ENCODE peak calls at places on chromosomes 4 and X, in five cellular contexts. M is heart left ventricle, S is SK-N-SH, W is astrocyte, G is hepatocyte. R is an unnamed sample.
A peak's percentile ranks its signal among the peaks of the same experiment; 100 is the strongest.

GRCh38 chr4:54215379-54216072 is 13.6 kb upstream of the PDGFRA start:
- DNase-seq in G (no peak), S (peak; percentile 41), M (no peak), W (no peak), R (no peak)

GRCh38 chr4:87060957-87061356 is 126.1 kb downstream of the AFF1 start:
- DNase-seq in S (no peak), G (no peak), W (peak; percentile 93), M (no peak), R (peak; percentile 89)

GRCh38 chr4:143360838-143361237 is 24.2 kb downstream of the GAB1 start:
- DNase-seq in M (no peak), S (no peak), G (no peak), W (peak; percentile 52), R (no peak)

GRCh38 chrX:31350808-31351074 is 278.9 kb upstream of the FTHL17 start:
- DNase-seq in S (no peak), M (no peak), G (no peak), W (no peak), R (no peak)

GRCh38 chr4:53786632-53787031 is 195.3 kb upstream of the LNX1 start:
- DNase-seq in M (no peak), G (no peak), S (no peak), W (no peak), R (no peak)

GRCh38 chrX:147958316-147958715 is 22.8 kb upstream of the FMR1NB start:
- DNase-seq in G (no peak), M (no peak), W (peak; percentile 52), S (no peak), R (peak; percentile 56)

GRCh38 chrX:65601126-65601525 is 66.3 kb upstream of the MSN start:
- DNase-seq in W (no peak), G (no peak), M (no peak), S (no peak), R (no peak)

GRCh38 chrX:47577424-47577823 is 4.8 kb upstream of the TIMP1 start:
- DNase-seq in S (no peak), G (no peak), M (no peak), W (no peak), R (no peak)

GRCh38 chr4:52572936-52573485 is 86.1 kb downstream of the USP46 start:
- DNase-seq in G (no peak), S (no peak), M (no peak), W (peak; percentile 85), R (peak; percentile 82)

GRCh38 chrX:48864210-48864609 is 28.8 kb upstream of the PCSK1N start:
- DNase-seq in S (no peak), M (no peak), G (no peak), W (peak; percentile 76), R (peak; percentile 58)

GRCh38 chrX:41352329-41352801 is 18.4 kb downstream of the DDX3X start:
- DNase-seq in S (no peak), M (no peak), G (no peak), W (no peak), R (peak; percentile 63)

GRCh38 chr4:83387922-83388676 is 53.5 kb upstream of the HPSE start:
- DNase-seq in W (no peak), M (no peak), G (no peak), S (no peak), R (no peak)

GRCh38 chrX:13937370-13938052 is 92.2 kb downstream of the GEMIN8 start:
- DNase-seq in W (peak; percentile 74), G (no peak), S (peak; percentile 44), M (no peak), R (no peak)
- H3K4me3 ChIP-seq in W (peak overlapping the region; percentile 60), G (peak overlapping the region; percentile 42), S (peak overlapping the region; percentile 46), M (peak overlapping the region; percentile 56), R (peak overlapping the region; percentile 35)

DNA sequence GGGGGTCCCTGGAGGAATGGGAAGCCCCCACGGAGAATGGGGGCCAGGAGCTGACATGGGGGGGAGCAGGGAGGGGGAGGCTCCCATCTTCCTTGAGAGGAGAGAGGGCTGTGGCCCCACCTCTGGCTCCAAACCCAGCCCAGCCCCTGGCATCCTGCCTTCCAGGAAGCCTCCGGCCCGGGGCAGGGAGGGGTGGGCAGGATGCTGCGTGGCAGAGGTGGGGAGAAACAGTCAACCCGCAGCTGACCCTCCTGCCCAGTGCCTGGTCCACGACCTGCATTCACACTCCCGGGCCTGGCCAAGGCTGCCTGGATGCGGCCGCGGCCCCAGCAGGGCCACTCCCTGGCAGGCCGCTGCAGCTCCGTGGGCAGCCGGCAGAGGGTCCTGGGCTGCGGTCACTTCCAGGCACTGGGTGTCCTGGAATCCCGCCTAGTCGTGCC is 39.0 kb downstream of the CPLX1 start:
- DNase-seq in M (peak; percentile 63), W (no peak), G (no peak), S (peak; percentile 44), R (no peak)
- TF ChIP-seq CTCF in M (no peak), W (no peak), G (no peak), S (no peak), R (peak; percentile 23)

GRCh38 chrX:108316456-108316855 is 121.8 kb downstream of the COL4A6 start:
- DNase-seq in S (no peak), W (no peak), G (no peak), M (no peak), R (peak; percentile 80)

GRCh38 chrX:108323751-108324150 is 114.5 kb downstream of the COL4A6 start:
- DNase-seq in W (no peak), S (no peak), G (no peak), M (no peak), R (no peak)

GRCh38 chrX:108322243-108322642 is 116.0 kb downstream of the COL4A6 start:
- DNase-seq in S (no peak), W (no peak), G (no peak), M (no peak), R (no peak)
- H3K27me3 ChIP-seq in S (no peaks in the 10 kb centered on the region), W (no peaks in the 10 kb centered on the region), G (no peaks in the 10 kb centered on the region), M (no peaks in the 10 kb centered on the region), R (no peaks in the 10 kb centered on the region)

GRCh38 chrX:64394874-64395567 is at the start of gene MTMR8:
- DNase-seq in S (peak; percentile 75), G (peak; percentile 82), W (no peak), M (peak; percentile 67), R (peak; percentile 41)
- H3K4me3 ChIP-seq in S (peak within 1 kb of the TSS; percentile 62), G (peak within 1 kb of the TSS; percentile 38), W (peak within 1 kb of the TSS; percentile 37), M (peak within 1 kb of the TSS; percentile 62), R (peak within 1 kb of the TSS; percentile 46)